ENCODE peak calls at places on chromosomes 3 and 15, in eight cellular contexts. One of them, this sample, is unnamed.

GRCh38 chr3:126934149-126934548 is 48.8 kb upstream of the PLXNA1 start:
- DNase-seq in hepatocyte: peak
- DNase-seq in PC-3: no peak
- DNase-seq in HCT116: no peak
- DNase-seq in endothelial cell of umbilical vein: no peak
- DNase-seq in neural progenitor cell: peak
- DNase-seq in H1: no peak
- DNase-seq in GM23338: no peak
- DNase-seq in this sample: peak

GRCh38 chr3:69342074-69342473 is 43.8 kb downstream of the FRMD4B start:
- DNase-seq in PC-3: no peak
- DNase-seq in HCT116: no peak
- DNase-seq in neural progenitor cell: no peak
- DNase-seq in H1: no peak
- DNase-seq in hepatocyte: no peak
- DNase-seq in GM23338: no peak
- DNase-seq in endothelial cell of umbilical vein: no peak
- DNase-seq in this sample: no peak

GRCh38 chr3:56303508-56303907 is 164.8 kb downstream of the ERC2 start:
- DNase-seq in GM23338: peak
- DNase-seq in hepatocyte: peak
- DNase-seq in HCT116: peak
- DNase-seq in H1: peak
- DNase-seq in neural progenitor cell: peak
- DNase-seq in PC-3: peak
- DNase-seq in endothelial cell of umbilical vein: peak
- DNase-seq in this sample: peak

GRCh38 chr3:195895078-195895899 is 13.1 kb downstream of the TNK2 start:
- DNase-seq in HCT116: peak
- DNase-seq in GM23338: peak
- DNase-seq in hepatocyte: peak
- DNase-seq in neural progenitor cell: peak
- DNase-seq in PC-3: peak
- DNase-seq in H1: no peak
- DNase-seq in endothelial cell of umbilical vein: peak
- DNase-seq in this sample: no peak

GRCh38 chr15:40263036-40263754 is 19.7 kb downstream of the ANKRD63 start:
- DNase-seq in PC-3: no peak
- DNase-seq in H1: no peak
- DNase-seq in endothelial cell of umbilical vein: no peak
- DNase-seq in GM23338: no peak
- DNase-seq in HCT116: no peak
- DNase-seq in hepatocyte: no peak
- DNase-seq in neural progenitor cell: no peak
- DNase-seq in this sample: peak

GRCh38 chr3:51389423-51390183 is 1.5 kb upstream of the RBM15B start:
- DNase-seq in endothelial cell of umbilical vein: peak
- DNase-seq in GM23338: peak
- DNase-seq in PC-3: peak
- DNase-seq in neural progenitor cell: peak
- DNase-seq in hepatocyte: peak
- DNase-seq in H1: no peak
- DNase-seq in HCT116: no peak
- DNase-seq in this sample: peak

GRCh38 chr3:172129868-172130751 is 90.7 kb downstream of the FNDC3B start:
- DNase-seq in GM23338: no peak
- DNase-seq in endothelial cell of umbilical vein: peak
- DNase-seq in PC-3: peak
- DNase-seq in hepatocyte: peak
- DNase-seq in HCT116: peak
- DNase-seq in H1: no peak
- DNase-seq in neural progenitor cell: no peak
- DNase-seq in this sample: peak

GRCh38 chr3:167882057-167882667 is 146.6 kb downstream of the SERPINI1 start:
- DNase-seq in PC-3: peak
- DNase-seq in neural progenitor cell: peak
- DNase-seq in GM23338: peak
- DNase-seq in endothelial cell of umbilical vein: peak
- DNase-seq in HCT116: peak
- DNase-seq in H1: no peak
- DNase-seq in hepatocyte: peak
- DNase-seq in this sample: peak

GRCh38 chr15:83837946-83838571 is 184.1 kb downstream of the ADAMTSL3 start:
- DNase-seq in H1: peak
- DNase-seq in neural progenitor cell: peak
- DNase-seq in PC-3: peak
- DNase-seq in hepatocyte: peak
- DNase-seq in endothelial cell of umbilical vein: no peak
- DNase-seq in HCT116: peak
- DNase-seq in GM23338: peak
- DNase-seq in this sample: no peak

GRCh38 chr15:67120009-67120838 is 54.8 kb downstream of the SMAD3 start:
- DNase-seq in PC-3: no peak
- DNase-seq in H1: no peak
- DNase-seq in hepatocyte: peak
- DNase-seq in endothelial cell of umbilical vein: peak
- DNase-seq in neural progenitor cell: no peak
- DNase-seq in GM23338: no peak
- DNase-seq in HCT116: no peak
- DNase-seq in this sample: no peak

GRCh38 chr3:9195390-9195789 is 54.1 kb downstream of the SRGAP3 start:
- DNase-seq in hepatocyte: no peak
- DNase-seq in HCT116: no peak
- DNase-seq in endothelial cell of umbilical vein: no peak
- DNase-seq in neural progenitor cell: no peak
- DNase-seq in H1: no peak
- DNase-seq in GM23338: no peak
- DNase-seq in PC-3: peak
- DNase-seq in this sample: no peak

GRCh38 chr3:43484926-43485488 is 136.8 kb downstream of the ANO10 start:
- DNase-seq in H1: no peak
- DNase-seq in GM23338: peak
- DNase-seq in HCT116: no peak
- DNase-seq in endothelial cell of umbilical vein: no peak
- DNase-seq in hepatocyte: no peak
- DNase-seq in PC-3: no peak
- DNase-seq in neural progenitor cell: no peak
- DNase-seq in this sample: no peak

GRCh38 chr15:90033448-90033847 is 32.3 kb downstream of the ZNF710 start:
- DNase-seq in GM23338: no peak
- DNase-seq in endothelial cell of umbilical vein: no peak
- DNase-seq in HCT116: no peak
- DNase-seq in H1: no peak
- DNase-seq in PC-3: no peak
- DNase-seq in neural progenitor cell: no peak
- DNase-seq in hepatocyte: no peak
- DNase-seq in this sample: no peak

GRCh38 chr15:43974852-43975251 is 148.1 kb downstream of the WDR76 start:
- DNase-seq in HCT116: no peak
- DNase-seq in hepatocyte: no peak
- DNase-seq in H1: no peak
- DNase-seq in neural progenitor cell: peak
- DNase-seq in GM23338: no peak
- DNase-seq in PC-3: no peak
- DNase-seq in endothelial cell of umbilical vein: no peak
- DNase-seq in this sample: peak

GRCh38 chr15:51752918-51753317 is 1.5 kb downstream of the TMOD2 start:
- DNase-seq in H1: no peak
- DNase-seq in hepatocyte: no peak
- DNase-seq in neural progenitor cell: no peak
- DNase-seq in endothelial cell of umbilical vein: no peak
- DNase-seq in GM23338: no peak
- DNase-seq in HCT116: no peak
- DNase-seq in PC-3: no peak
- DNase-seq in this sample: no peak
- TF ChIP-seq EZH2 in H1: no peak
- TF ChIP-seq EZH2 in hepatocyte: no peak
- TF ChIP-seq EZH2 in neural progenitor cell: no peak
- TF ChIP-seq EZH2 in endothelial cell of umbilical vein: no peak
- TF ChIP-seq EZH2 in GM23338: no peak
- TF ChIP-seq EZH2 in HCT116: no peak
- TF ChIP-seq EZH2 in PC-3: no peak
- TF ChIP-seq EZH2 in this sample: no peak

GRCh38 chr3:20076296-20076997 is 36.2 kb downstream of the KAT2B start:
- DNase-seq in PC-3: no peak
- DNase-seq in neural progenitor cell: no peak
- DNase-seq in endothelial cell of umbilical vein: no peak
- DNase-seq in GM23338: no peak
- DNase-seq in HCT116: no peak
- DNase-seq in H1: no peak
- DNase-seq in hepatocyte: no peak
- DNase-seq in this sample: no peak
- H3K4me2 ChIP-seq in PC-3: no peak
- H3K4me2 ChIP-seq in neural progenitor cell: no peak
- H3K4me2 ChIP-seq in endothelial cell of umbilical vein: no peak
- H3K4me2 ChIP-seq in GM23338: no peak
- H3K4me2 ChIP-seq in HCT116: no peak
- H3K4me2 ChIP-seq in H1: no peak
- H3K4me2 ChIP-seq in hepatocyte: no peak
- H3K4me2 ChIP-seq in this sample: no peak

GRCh38 chr15:92897620-92898019 is 2.5 kb upstream of the CHD2 start:
- DNase-seq in GM23338: no peak
- DNase-seq in PC-3: no peak
- DNase-seq in endothelial cell of umbilical vein: no peak
- DNase-seq in hepatocyte: no peak
- DNase-seq in H1: no peak
- DNase-seq in neural progenitor cell: no peak
- DNase-seq in HCT116: no peak
- DNase-seq in this sample: no peak

GRCh38 chr15:92900712-92901052 is 558 bp downstream of the CHD2 start:
- DNase-seq in PC-3: no peak
- DNase-seq in endothelial cell of umbilical vein: no peak
- DNase-seq in HCT116: no peak
- DNase-seq in GM23338: no peak
- DNase-seq in H1: no peak
- DNase-seq in hepatocyte: no peak
- DNase-seq in neural progenitor cell: no peak
- DNase-seq in this sample: no peak

GRCh38 chr15:92899910-92900711 is at the start of gene CHD2:
- DNase-seq in hepatocyte: peak
- DNase-seq in GM23338: peak
- DNase-seq in neural progenitor cell: peak
- DNase-seq in endothelial cell of umbilical vein: peak
- DNase-seq in PC-3: peak
- DNase-seq in HCT116: peak
- DNase-seq in H1: peak
- DNase-seq in this sample: peak

GRCh38 chr15:92901053-92901761 is 1.1 kb downstream of the CHD2 start:
- DNase-seq in HCT116: no peak
- DNase-seq in PC-3: no peak
- DNase-seq in H1: no peak
- DNase-seq in endothelial cell of umbilical vein: peak
- DNase-seq in hepatocyte: no peak
- DNase-seq in GM23338: no peak
- DNase-seq in neural progenitor cell: no peak
- DNase-seq in this sample: no peak

DNA sequence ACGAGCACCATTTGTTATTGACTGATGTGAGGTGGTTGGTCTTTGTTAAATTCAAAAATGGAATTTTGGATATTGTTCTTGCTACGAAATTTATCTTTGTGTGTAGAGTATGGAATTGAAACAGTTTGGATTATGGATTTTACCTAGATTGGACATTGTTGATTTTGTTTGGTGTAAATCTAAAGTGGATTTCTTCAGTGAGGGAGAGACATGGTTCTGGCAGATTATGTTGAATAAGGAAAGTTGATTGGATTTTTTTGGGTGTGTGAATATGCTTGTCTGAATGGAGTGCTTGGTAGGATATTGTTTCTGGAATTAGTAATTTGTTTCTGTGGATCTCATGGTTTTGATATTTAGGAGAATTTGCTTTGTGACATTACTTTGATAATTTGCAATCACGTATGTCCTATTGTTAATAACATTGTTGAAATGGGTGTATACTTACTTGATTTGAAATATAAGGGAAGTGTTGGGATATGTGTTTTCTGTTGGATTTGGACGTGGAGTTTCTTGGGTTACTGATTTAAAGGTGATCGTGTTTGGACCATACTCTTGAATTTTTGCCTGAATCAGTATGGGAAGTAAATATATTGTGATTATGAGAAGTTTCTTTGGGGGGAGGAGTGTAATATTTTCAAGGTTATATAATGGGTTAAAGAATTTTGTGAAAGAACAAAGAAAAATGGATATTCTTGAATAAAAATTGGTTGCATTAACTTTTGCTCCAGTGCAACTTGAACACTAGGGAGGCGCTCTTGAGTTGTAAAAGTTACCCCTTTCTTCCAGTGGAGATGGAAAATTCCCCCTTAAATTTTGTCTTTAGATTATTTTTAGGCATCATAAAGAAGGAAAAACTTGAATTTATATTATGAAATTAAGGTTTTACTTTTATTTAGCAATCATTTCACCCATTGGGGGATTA is 875 bp upstream of the CHD2 start:
- DNase-seq in hepatocyte: no peak
- DNase-seq in endothelial cell of umbilical vein: no peak
- DNase-seq in H1: no peak
- DNase-seq in HCT116: peak
- DNase-seq in GM23338: peak
- DNase-seq in neural progenitor cell: peak
- DNase-seq in PC-3: peak
- DNase-seq in this sample: no peak
- TF ChIP-seq CTCF in hepatocyte: peak
- TF ChIP-seq CTCF in endothelial cell of umbilical vein: peak
- TF ChIP-seq CTCF in H1: peak
- TF ChIP-seq CTCF in HCT116: peak
- TF ChIP-seq CTCF in GM23338: peak
- TF ChIP-seq CTCF in neural progenitor cell: peak
- TF ChIP-seq CTCF in PC-3: peak
- TF ChIP-seq CTCF in this sample: peak

GRCh38 chr3:12670789-12671450 is 7.0 kb upstream of the RAF1 start:
- DNase-seq in H1: no peak
- DNase-seq in hepatocyte: no peak
- DNase-seq in GM23338: no peak
- DNase-seq in PC-3: no peak
- DNase-seq in neural progenitor cell: no peak
- DNase-seq in HCT116: no peak
- DNase-seq in endothelial cell of umbilical vein: no peak
- DNase-seq in this sample: no peak
- TF ChIP-seq EZH2 in H1: no peak
- TF ChIP-seq EZH2 in hepatocyte: no peak
- TF ChIP-seq EZH2 in GM23338: no peak
- TF ChIP-seq EZH2 in PC-3: no peak
- TF ChIP-seq EZH2 in neural progenitor cell: no peak
- TF ChIP-seq EZH2 in HCT116: no peak
- TF ChIP-seq EZH2 in endothelial cell of umbilical vein: no peak
- TF ChIP-seq EZH2 in this sample: no peak